ENCODE peak calls at places on chromosomes 3 and 15, in five cellular contexts. C is suprapubic skin; B is CD4-positive, alpha-beta memory T cell; V is PC-9; L is Panc1. U is an unnamed sample. For H3K4me1, the result is how much of the 10 kb centered on the place peaks cover.

GRCh38 chr3:103127737-103128136 is 692.9 kb downstream of the ZPLD1 start:
- DNase-seq in V (no peak), L (no peak), B (no peak), C (no peak), U (no peak)

GRCh38 chr3:154981201-154981600 is 98.9 kb upstream of the MME start:
- DNase-seq in C (no peak), L (no peak), B (no peak), V (no peak), U (no peak)

GRCh38 chr15:64024172-64025050 is 21.9 kb downstream of the DAPK2 start:
- DNase-seq in V (peak), L (no peak), B (no peak), C (no peak), U (no peak)

GRCh38 chr3:193870376-193871092 is 265.4 kb upstream of the HES1 start:
- DNase-seq in B (no peak), V (peak), C (no peak), L (no peak), U (no peak)

GRCh38 chr3:4977889-4978258 is 1.4 kb upstream of the BHLHE40 start:
- DNase-seq in C (no peak), V (no peak), L (no peak), B (no peak), U (no peak)

GRCh38 chr3:155131104-155131503 is 51.0 kb downstream of the MME start:
- DNase-seq in L (no peak), C (no peak), B (no peak), V (no peak), U (no peak)

GRCh38 chr3:59737209-59737608 is 687.4 kb upstream of the CFAP20DC start:
- DNase-seq in C (no peak), B (no peak), V (no peak), L (no peak), U (no peak)

GRCh38 chr15:73305331-73306211 is 63.2 kb downstream of the HCN4 start:
- DNase-seq in B (no peak), V (peak), L (peak), C (no peak), U (peak)

GRCh38 chr3:136332776-136333175 is 82.6 kb downstream of the PCCB start:
- DNase-seq in V (no peak), L (no peak), B (no peak), C (no peak), U (no peak)

GRCh38 chr3:169453256-169454059 is 210.1 kb downstream of the MECOM start:
- DNase-seq in V (no peak), L (no peak), B (no peak), C (no peak), U (no peak)

GRCh38 chr3:157611176-157611575 is 108.0 kb upstream of the VEPH1 start:
- DNase-seq in L (no peak), B (no peak), V (no peak), C (no peak), U (no peak)

GRCh38 chr3:151147299-151147698 is 55.7 kb downstream of the GPR171 start:
- DNase-seq in B (no peak), L (no peak), V (no peak), C (no peak), U (no peak)

GRCh38 chr3:55664387-55664786 is 177.3 kb upstream of the WNT5A start:
- DNase-seq in L (no peak), C (no peak), B (no peak), V (no peak), U (no peak)

GRCh38 chr3:42097166-42097946 is 6.2 kb downstream of the TRAK1 start:
- DNase-seq in C (no peak), L (no peak), V (no peak), B (no peak), U (no peak)

GRCh38 chr3:64203969-64204632 is 21.2 kb downstream of the PRICKLE2 start:
- DNase-seq in B (no peak), L (no peak), C (no peak), V (no peak), U (no peak)

GRCh38 chr3:183812746-183813445 is 12.5 kb downstream of the MAP6D1 start:
- DNase-seq in C (no peak), V (no peak), L (no peak), B (no peak), U (no peak)

DNA sequence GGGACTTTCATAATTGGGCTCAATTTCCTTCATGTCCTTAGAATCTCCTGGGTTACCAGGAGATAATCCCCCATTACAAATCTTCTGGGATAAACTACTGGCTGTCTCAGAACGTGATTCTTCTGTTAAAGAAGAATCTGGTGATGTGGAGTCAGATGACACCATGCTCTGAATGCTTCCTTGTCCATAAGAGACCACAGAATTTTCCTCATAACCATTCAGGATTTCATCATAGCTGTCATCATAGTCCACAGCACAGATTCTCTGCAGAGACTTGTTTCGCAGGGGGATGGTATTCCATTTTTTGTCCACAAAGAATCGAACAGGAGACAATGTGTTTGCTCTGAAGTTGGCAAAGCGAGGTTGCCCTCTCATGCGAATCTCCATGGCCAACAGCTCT is 109.8 kb upstream of the TSPAN3 start:
- DNase-seq in V (no peak), L (no peak), C (no peak), B (no peak), U (no peak)
- H3K4me1 ChIP-seq in V (under half), L (under half), C (under half), B (under half), U (under half)

DNA sequence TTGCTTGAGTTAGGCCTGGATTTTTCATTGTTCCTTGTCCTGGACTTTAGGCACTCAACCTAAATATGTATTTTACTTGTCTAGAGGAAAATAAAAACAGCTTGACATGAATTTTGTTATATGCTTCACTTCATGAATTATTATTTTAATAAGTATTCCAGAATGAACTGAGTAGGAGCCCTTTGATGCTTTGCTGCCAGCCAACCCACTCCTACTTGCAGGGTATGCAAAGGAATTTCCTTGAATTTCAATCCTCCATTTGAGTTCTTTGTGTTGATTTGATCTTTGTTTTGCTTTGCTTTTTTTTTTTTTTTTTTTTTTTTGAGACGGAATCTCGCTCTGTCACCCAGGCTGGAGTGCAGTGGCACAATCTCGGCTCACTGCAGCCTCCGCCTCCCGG is 11.6 kb downstream of the ARL6IP5 start:
- DNase-seq in C (no peak), L (no peak), B (no peak), V (no peak), U (no peak)
- H3K4me1 ChIP-seq in C (half or more), L (under half), B (half or more), V (under half), U (half or more)

DNA sequence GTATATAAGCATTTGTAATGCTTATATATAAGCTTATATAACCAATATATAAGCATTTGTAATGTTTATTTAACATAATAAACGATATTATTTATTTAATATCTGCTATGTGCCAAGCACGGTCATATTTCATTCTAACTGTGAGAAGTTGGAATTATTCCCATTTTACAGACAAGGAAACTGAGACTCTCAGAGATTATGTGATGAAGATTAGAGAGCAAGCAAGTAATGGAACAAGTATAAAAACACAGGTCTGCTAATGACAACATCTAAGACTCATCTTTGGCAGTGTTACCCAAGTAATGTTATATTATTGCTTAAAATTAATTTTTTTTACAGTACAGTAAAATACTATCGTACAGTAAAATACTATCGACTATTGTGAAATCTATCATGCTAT is 4.4 kb downstream of the ATOSA start:
- DNase-seq in B (no peak), L (no peak), C (no peak), V (no peak), U (no peak)
- H3K4me1 ChIP-seq in B (half or more), L (under half), C (under half), V (under half), U (under half)

GRCh38 chr15:74384566-74385441 is 17.4 kb upstream of the CYP11A1 start:
- DNase-seq in C (no peak), B (no peak), L (no peak), V (peak), U (peak)
- H3K4me1 ChIP-seq in C (under half), B (under half), L (under half), V (half or more), U (under half)